ENCODE peak calls at places on chromosomes 13 and 19, in four cellular contexts. Y is H9, P is H1, Z is IMR-90. W is an unnamed sample.

GRCh38 chr13:93249259-93249917 is 22.8 kb downstream of the GPC6 start:
- DNase-seq in Y (no peak), P (no peak), Z (peak), W (peak)

GRCh38 chr19:14147797-14148605 is 11.6 kb upstream of the ASF1B start:
- DNase-seq in Y (peak), P (no peak), Z (peak), W (peak)

GRCh38 chr19:460877-461609 is at the start of gene SHC2:
- DNase-seq in Y (no peak), P (no peak), Z (no peak), W (no peak)

GRCh38 chr13:32535140-32535539 is 3.5 kb downstream of the N4BP2L2 start:
- DNase-seq in Y (no peak), P (no peak), Z (peak), W (no peak)

GRCh38 chr19:810077-810855 is 11.5 kb downstream of the PLPPR3 start:
- DNase-seq in Y (peak), P (no peak), Z (no peak), W (no peak)

GRCh38 chr19:49987159-49987698 is 26.3 kb upstream of the SIGLEC11 start:
- DNase-seq in Y (peak), P (peak), Z (peak), W (peak)

GRCh38 chr13:78299832-78300623 is 303.3 kb downstream of the POU4F1 start:
- DNase-seq in Y (no peak), P (no peak), Z (no peak), W (peak)

GRCh38 chr13:112229992-112230872 is 145.9 kb upstream of the SPACA7 start:
- DNase-seq in Y (no peak), P (no peak), Z (no peak), W (no peak)

GRCh38 chr13:33180009-33180804 is 105.3 kb downstream of the STARD13 start:
- DNase-seq in Y (no peak), P (no peak), Z (no peak), W (peak)

GRCh38 chr13:20350380-20350763 is 118.3 kb upstream of the GJB6 start:
- DNase-seq in Y (no peak), P (no peak), Z (no peak), W (no peak)

GRCh38 chr19:14473073-14473790 is 1.9 kb downstream of the PTGER1 start:
- DNase-seq in Y (peak), P (no peak), Z (no peak), W (no peak)

GRCh38 chr13:91351980-91352379 is 4.5 kb downstream of the MIR17HG start:
- DNase-seq in Y (no peak), P (no peak), Z (no peak), W (no peak)

GRCh38 chr13:29480893-29481525 is 114.5 kb downstream of the SLC7A1 start:
- DNase-seq in Y (no peak), P (no peak), Z (no peak), W (no peak)

GRCh38 chr19:33071887-33072286 is 7.2 kb upstream of the RHPN2 start:
- DNase-seq in Y (no peak), P (no peak), Z (no peak), W (no peak)

GRCh38 chr13:41542281-41542680 is 84.9 kb downstream of the RGCC start:
- DNase-seq in Y (no peak), P (no peak), Z (no peak), W (no peak)

GRCh38 chr13:48977973-48978372 is 2.3 kb downstream of the FNDC3A start:
- DNase-seq in Y (no peak), P (no peak), Z (peak), W (no peak)

GRCh38 chr13:76798037-76798436 is 88.2 kb downstream of the KCTD12 start:
- DNase-seq in Y (no peak), P (no peak), Z (no peak), W (peak)

GRCh38 chr13:49134305-49134704 is 85.8 kb upstream of the MLNR start:
- DNase-seq in Y (no peak), P (no peak), Z (no peak), W (no peak)

GRCh38 chr19:10936661-10937084 is 8.1 kb downstream of the TIMM29 start:
- DNase-seq in Y (peak), P (no peak), Z (peak), W (peak)

GRCh38 chr13:40897058-40897457 is 107.6 kb downstream of the SLC25A15 start:
- DNase-seq in Y (no peak), P (no peak), Z (no peak), W (no peak)

GRCh38 chr19:55369651-55370304 is 485 bp downstream of the IL11 start:
- DNase-seq in Y (peak), P (no peak), Z (peak), W (peak)

DNA sequence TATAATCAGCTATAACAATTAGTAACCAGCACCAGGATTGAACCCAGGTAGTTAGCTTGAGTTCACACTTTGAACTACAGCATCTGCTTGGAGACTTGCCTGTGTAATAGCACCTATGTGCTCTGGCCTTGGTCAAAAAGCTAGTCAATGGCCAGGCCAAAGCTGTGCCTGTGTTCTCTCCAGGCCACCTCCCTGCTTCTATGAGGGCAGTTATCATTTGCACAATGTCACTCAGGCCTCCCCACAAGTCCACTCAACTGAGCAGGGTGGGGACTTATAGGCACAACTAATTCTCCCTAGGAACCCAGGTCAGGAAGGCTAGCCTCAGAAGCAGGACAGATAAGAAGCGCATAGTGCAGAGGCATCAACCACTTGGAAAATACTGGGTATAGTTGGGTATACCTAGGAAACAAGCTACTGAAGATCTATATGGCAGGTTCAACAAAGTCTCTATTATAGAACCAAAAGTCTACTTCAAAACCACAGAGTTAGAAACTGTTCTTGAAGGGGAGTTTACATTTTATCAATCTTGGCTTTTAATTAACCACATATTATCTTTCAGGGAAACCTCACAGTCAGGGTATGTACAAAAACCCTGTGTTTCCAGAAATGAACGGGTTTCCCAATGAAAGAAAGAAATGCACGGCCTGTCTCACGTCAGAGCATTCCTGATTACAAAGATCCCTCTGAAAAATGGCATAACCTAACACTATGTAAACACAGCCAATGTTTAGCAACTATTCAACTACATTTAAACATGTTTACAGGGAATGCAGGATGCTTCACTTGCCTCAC is 140.9 kb downstream of the ABCC4 start:
- DNase-seq in Y (no peak), P (no peak), Z (peak), W (no peak)
- H4K8ac ChIP-seq in Y (no peak), P (no peak), Z (peak), W (no peak)

GRCh38 chr19:2577722-2578335 is 101.9 kb downstream of the GADD45B start:
- DNase-seq in Y (no peak), P (no peak), Z (no peak), W (no peak)
- H2BK120ac ChIP-seq in Y (no peak), P (no peak), Z (peak), W (peak)

DNA sequence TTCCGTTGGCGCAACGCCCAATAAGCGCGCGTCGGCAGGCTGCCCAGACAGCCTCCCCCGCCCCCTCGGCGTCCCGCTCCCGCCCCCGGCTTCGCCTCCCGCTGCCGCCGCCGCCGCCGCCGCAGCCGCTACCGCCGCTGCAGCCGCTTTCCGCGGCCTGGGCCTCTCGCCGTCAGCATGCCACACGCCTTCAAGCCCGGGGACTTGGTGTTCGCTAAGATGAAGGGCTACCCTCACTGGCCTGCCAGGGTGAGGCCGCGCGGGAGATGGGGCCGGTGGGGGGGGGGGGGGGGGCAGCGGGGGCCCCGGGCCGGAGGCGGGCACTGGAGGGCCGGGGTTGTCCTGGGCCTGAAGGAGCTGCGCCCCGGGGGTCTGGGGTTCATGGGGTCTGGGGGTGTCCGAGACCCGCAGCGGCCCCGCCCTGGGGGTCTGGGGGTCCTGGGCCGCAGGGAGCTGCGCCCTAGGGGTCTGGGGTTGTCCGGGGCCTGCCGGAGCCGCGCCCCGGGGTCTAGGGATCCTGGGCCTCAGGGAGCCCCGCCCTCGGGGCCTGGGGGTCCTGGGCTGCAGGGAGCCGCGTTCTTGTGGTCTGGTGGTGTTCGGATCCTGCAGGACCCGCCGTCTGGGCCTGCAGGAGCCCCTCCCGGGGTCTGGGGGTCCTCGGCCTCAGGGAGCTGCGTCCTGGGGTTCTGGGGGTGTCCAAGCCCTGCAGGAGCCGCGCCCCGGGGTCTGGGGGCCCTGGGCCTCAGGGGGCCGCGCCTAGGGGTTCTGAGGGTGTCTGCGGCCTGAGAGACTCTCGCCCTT is at the start of gene HDGFL2:
- DNase-seq in Y (no peak), P (no peak), Z (no peak), W (no peak)
- H4K5ac ChIP-seq in Y (no peak), P (peak), Z (peak), W (no peak)

DNA sequence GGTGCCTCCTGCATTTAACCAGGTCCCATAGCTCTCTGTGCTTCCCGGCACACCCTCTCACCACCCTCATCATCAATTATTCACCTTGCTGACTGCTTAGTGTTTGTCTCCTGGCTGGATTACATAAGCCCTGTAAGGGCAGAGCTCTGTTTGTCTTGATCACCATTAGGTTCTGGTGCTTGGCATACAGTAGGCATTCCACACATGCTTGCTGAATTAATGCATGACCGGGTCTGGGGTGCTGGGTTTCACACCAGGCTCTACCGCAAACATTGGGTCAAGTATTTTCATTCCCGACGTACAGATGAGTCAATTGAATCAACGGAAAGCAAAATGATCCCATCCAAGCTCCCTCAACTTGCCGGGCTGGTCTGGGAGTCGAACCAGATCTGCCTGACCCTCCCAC is 28.5 kb downstream of the VAV1 start:
- DNase-seq in Y (peak), P (no peak), Z (peak), W (peak)
- H4K8ac ChIP-seq in Y (peak), P (peak), Z (peak), W (no peak)

DNA sequence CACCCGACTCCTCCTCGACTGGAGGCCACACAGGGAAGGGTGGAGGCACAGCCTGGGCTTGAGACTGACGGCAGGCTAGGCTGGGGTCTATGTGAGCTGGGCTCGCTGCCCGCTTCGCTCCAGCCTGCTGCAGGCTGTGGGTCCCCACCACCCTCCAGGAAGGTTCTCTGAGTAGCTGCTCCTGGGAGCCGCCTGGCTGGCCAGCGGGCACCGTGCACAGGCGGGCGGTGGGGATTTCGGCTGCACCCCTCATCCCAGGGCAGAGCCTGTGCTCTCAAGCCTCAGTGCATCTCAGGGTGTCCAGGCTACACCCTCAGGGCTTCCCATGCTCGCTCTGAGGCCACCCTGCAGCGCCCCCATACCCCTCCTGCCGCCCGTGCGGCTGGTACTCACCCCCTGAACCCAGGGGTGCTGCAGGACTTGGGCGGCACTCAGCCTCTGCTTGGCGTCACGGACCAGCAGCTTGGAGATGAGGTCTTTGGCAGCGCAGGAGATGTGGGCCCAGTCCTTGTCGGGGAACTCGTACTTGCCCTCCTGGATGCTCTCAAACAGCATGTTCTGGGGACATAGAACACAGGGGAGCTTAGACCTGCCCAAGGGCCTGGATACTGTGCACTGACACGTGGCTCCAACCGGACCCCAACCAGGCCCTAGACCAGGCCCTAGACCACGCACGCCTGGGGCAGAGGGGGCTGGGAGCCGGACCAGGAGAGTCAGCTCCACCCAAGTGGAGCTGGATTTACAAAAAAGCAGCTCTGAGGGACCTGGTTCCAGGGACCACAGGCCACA is 10.2 kb downstream of the MKNK2 start:
- DNase-seq in Y (no peak), P (no peak), Z (no peak), W (no peak)
- H2BK120ac ChIP-seq in Y (no peak), P (no peak), Z (no peak), W (no peak)

DNA sequence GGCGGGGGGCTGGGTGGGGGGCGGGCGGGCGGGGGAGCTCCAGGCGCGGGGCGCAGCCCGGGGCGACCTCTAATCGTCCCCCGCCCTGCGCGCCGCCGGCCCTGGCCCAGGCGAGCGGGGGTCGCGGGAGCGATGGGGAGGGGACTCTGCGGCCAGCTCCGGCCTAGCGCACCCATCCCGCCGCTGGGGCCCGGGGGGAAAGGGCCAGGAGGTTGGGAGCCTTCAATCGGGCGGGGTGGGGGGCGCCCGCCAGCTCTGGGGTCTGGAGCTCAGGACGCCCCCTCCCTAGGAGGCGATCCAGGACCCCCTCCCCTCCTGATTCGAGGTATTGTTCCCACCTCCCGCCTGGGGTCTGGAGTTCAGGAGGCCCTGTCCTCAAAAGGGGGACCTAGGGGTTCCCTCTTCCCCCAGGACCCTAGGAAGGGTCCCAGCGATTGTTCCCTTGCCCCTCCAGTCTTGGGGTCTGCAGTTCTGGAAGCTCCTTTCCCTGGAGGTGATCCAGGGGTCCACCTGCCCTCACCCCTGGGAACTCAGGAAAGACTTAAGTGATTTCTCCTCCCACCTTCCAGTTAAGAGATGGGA is 469 bp downstream of the ZNF358 start:
- DNase-seq in Y (no peak), P (no peak), Z (no peak), W (no peak)
- H4K5ac ChIP-seq in Y (no peak), P (peak), Z (peak), W (no peak)

GRCh38 chr19:45428385-45429231 is 4.9 kb upstream of the ERCC1 start:
- DNase-seq in Y (peak), P (no peak), Z (peak), W (peak)
- H4K8ac ChIP-seq in Y (no peak), P (peak), Z (peak), W (no peak)

DNA sequence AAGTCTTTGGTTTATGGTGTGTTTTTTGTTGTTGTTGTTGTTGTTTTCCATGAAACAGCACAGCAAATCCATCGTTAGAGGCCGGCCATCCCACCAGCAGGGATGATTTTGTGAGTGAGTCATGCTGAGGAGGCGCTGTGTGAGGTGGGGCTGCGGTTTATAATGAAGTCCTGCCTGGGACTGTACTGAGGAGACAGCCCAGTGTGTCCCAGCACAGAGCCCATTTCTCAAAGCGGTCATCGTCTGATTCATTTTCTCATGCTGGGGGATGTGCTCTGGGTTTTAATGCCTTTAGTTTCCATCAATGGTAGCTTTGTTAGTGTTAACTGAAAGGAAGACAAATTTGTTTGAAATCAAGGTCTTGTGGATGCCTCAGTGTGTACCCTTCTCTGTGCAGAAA is 129.3 kb upstream of the SERP2 start:
- DNase-seq in Y (no peak), P (no peak), Z (peak), W (no peak)
- H2BK120ac ChIP-seq in Y (no peak), P (no peak), Z (peak), W (no peak)

GRCh38 chr19:28549680-28550277 is 663.2 kb downstream of the UQCRFS1 start:
- DNase-seq in Y (no peak), P (no peak), Z (no peak), W (no peak)
- H4K5ac ChIP-seq in Y (no peak), P (no peak), Z (no peak), W (no peak)

W was measured in mesendoderm.